ENCODE peak calls at places on chromosome 13, in five cellular contexts. One of them, this sample, is unnamed.

GRCh38 chr13:25602206-25602605 is 230.4 kb downstream of the ATP8A2 start:
- DNase-seq in activated CD4-positive, alpha-beta T cell treated with anti-CD3 and anti-CD28 coated beads, Interleukin-2, amount 50 U/mL, for 24 hours: no peak
- DNase-seq in fibroblast of mammary gland: no peak
- DNase-seq in ELF-1: peak; percentile 42
- DNase-seq in substantia nigra: no peak
- DNase-seq in this sample: no peak

GRCh38 chr13:51148952-51149573 is 38.0 kb upstream of the C13orf42 start:
- DNase-seq in activated CD4-positive, alpha-beta T cell treated with anti-CD3 and anti-CD28 coated beads, Interleukin-2, amount 50 U/mL, for 24 hours: no peak
- DNase-seq in fibroblast of mammary gland: peak; percentile 60
- DNase-seq in ELF-1: peak; percentile 86
- DNase-seq in substantia nigra: peak; percentile 51
- DNase-seq in this sample: no peak

GRCh38 chr13:94198666-94199065 is 280.8 kb downstream of the DCT start:
- DNase-seq in activated CD4-positive, alpha-beta T cell treated with anti-CD3 and anti-CD28 coated beads, Interleukin-2, amount 50 U/mL, for 24 hours: no peak
- DNase-seq in fibroblast of mammary gland: no peak
- DNase-seq in ELF-1: no peak
- DNase-seq in substantia nigra: no peak
- DNase-seq in this sample: no peak

GRCh38 chr13:102724923-102725322 is 30.1 kb upstream of the METTL21C start:
- DNase-seq in activated CD4-positive, alpha-beta T cell treated with anti-CD3 and anti-CD28 coated beads, Interleukin-2, amount 50 U/mL, for 24 hours: no peak
- DNase-seq in fibroblast of mammary gland: peak; percentile 75
- DNase-seq in ELF-1: no peak
- DNase-seq in substantia nigra: peak; percentile 21
- DNase-seq in this sample: no peak

GRCh38 chr13:106473174-106473573 is 62.3 kb downstream of the EFNB2 start:
- DNase-seq in activated CD4-positive, alpha-beta T cell treated with anti-CD3 and anti-CD28 coated beads, Interleukin-2, amount 50 U/mL, for 24 hours: no peak
- DNase-seq in fibroblast of mammary gland: no peak
- DNase-seq in ELF-1: peak; percentile 61
- DNase-seq in substantia nigra: no peak
- DNase-seq in this sample: no peak

GRCh38 chr13:113337556-113337955 is 26.4 kb downstream of the GRTP1 start:
- DNase-seq in activated CD4-positive, alpha-beta T cell treated with anti-CD3 and anti-CD28 coated beads, Interleukin-2, amount 50 U/mL, for 24 hours: no peak
- DNase-seq in fibroblast of mammary gland: no peak
- DNase-seq in ELF-1: peak; percentile 54
- DNase-seq in substantia nigra: no peak
- DNase-seq in this sample: no peak

GRCh38 chr13:98310485-98311199 is 133.6 kb upstream of the RNF113B start:
- DNase-seq in activated CD4-positive, alpha-beta T cell treated with anti-CD3 and anti-CD28 coated beads, Interleukin-2, amount 50 U/mL, for 24 hours: no peak
- DNase-seq in fibroblast of mammary gland: no peak
- DNase-seq in ELF-1: no peak
- DNase-seq in substantia nigra: no peak
- DNase-seq in this sample: no peak

GRCh38 chr13:93473441-93474270 is 247.0 kb downstream of the GPC6 start:
- DNase-seq in activated CD4-positive, alpha-beta T cell treated with anti-CD3 and anti-CD28 coated beads, Interleukin-2, amount 50 U/mL, for 24 hours: no peak
- DNase-seq in fibroblast of mammary gland: no peak
- DNase-seq in ELF-1: no peak
- DNase-seq in substantia nigra: no peak
- DNase-seq in this sample: no peak

GRCh38 chr13:45670481-45670880 is 31.6 kb upstream of the CBY2 start:
- DNase-seq in activated CD4-positive, alpha-beta T cell treated with anti-CD3 and anti-CD28 coated beads, Interleukin-2, amount 50 U/mL, for 24 hours: no peak
- DNase-seq in fibroblast of mammary gland: no peak
- DNase-seq in ELF-1: no peak
- DNase-seq in substantia nigra: no peak
- DNase-seq in this sample: no peak

GRCh38 chr13:51832471-51833152 is 12.4 kb downstream of the TMEM272 start:
- DNase-seq in activated CD4-positive, alpha-beta T cell treated with anti-CD3 and anti-CD28 coated beads, Interleukin-2, amount 50 U/mL, for 24 hours: no peak
- DNase-seq in fibroblast of mammary gland: peak; percentile 31
- DNase-seq in ELF-1: peak; percentile 36
- DNase-seq in substantia nigra: peak; percentile 9
- DNase-seq in this sample: peak; percentile 26

GRCh38 chr13:103188688-103189326 is 122.6 kb upstream of the SLC10A2 start:
- DNase-seq in activated CD4-positive, alpha-beta T cell treated with anti-CD3 and anti-CD28 coated beads, Interleukin-2, amount 50 U/mL, for 24 hours: no peak
- DNase-seq in fibroblast of mammary gland: peak; percentile 23
- DNase-seq in ELF-1: no peak
- DNase-seq in substantia nigra: no peak
- DNase-seq in this sample: no peak

GRCh38 chr13:73412933-73413332 is 354.1 kb downstream of the KLF5 start:
- DNase-seq in activated CD4-positive, alpha-beta T cell treated with anti-CD3 and anti-CD28 coated beads, Interleukin-2, amount 50 U/mL, for 24 hours: no peak
- DNase-seq in fibroblast of mammary gland: no peak
- DNase-seq in ELF-1: no peak
- DNase-seq in substantia nigra: no peak
- DNase-seq in this sample: no peak

GRCh38 chr13:72953391-72953960 is 105.3 kb upstream of the KLF5 start:
- DNase-seq in activated CD4-positive, alpha-beta T cell treated with anti-CD3 and anti-CD28 coated beads, Interleukin-2, amount 50 U/mL, for 24 hours: no peak
- DNase-seq in fibroblast of mammary gland: no peak
- DNase-seq in ELF-1: no peak
- DNase-seq in substantia nigra: no peak
- DNase-seq in this sample: no peak

GRCh38 chr13:51826606-51827005 is 18.4 kb downstream of the TMEM272 start:
- DNase-seq in activated CD4-positive, alpha-beta T cell treated with anti-CD3 and anti-CD28 coated beads, Interleukin-2, amount 50 U/mL, for 24 hours: no peak
- DNase-seq in fibroblast of mammary gland: no peak
- DNase-seq in ELF-1: no peak
- DNase-seq in substantia nigra: no peak
- DNase-seq in this sample: no peak

GRCh38 chr13:30730526-30730925 is 4.8 kb upstream of the ALOX5AP start:
- DNase-seq in activated CD4-positive, alpha-beta T cell treated with anti-CD3 and anti-CD28 coated beads, Interleukin-2, amount 50 U/mL, for 24 hours: no peak
- DNase-seq in fibroblast of mammary gland: no peak
- DNase-seq in ELF-1: peak; percentile 34
- DNase-seq in substantia nigra: no peak
- DNase-seq in this sample: no peak

GRCh38 chr13:72204291-72204690 is 337.3 kb upstream of the DACH1 start:
- DNase-seq in activated CD4-positive, alpha-beta T cell treated with anti-CD3 and anti-CD28 coated beads, Interleukin-2, amount 50 U/mL, for 24 hours: no peak
- DNase-seq in fibroblast of mammary gland: peak; percentile 23
- DNase-seq in ELF-1: no peak
- DNase-seq in substantia nigra: no peak
- DNase-seq in this sample: no peak

GRCh38 chr13:110444226-110444653 is 117.3 kb downstream of the RAB20 start:
- DNase-seq in activated CD4-positive, alpha-beta T cell treated with anti-CD3 and anti-CD28 coated beads, Interleukin-2, amount 50 U/mL, for 24 hours: no peak
- DNase-seq in fibroblast of mammary gland: peak; percentile 83
- DNase-seq in ELF-1: no peak
- DNase-seq in substantia nigra: no peak
- DNase-seq in this sample: no peak